ENCODE peak calls at places on chromosomes 11 and 22, in eight cellular contexts. I is iPS-NIHi11; L is RWPE1; Q is Kasumi-1; K is stimulated activated CD4-positive, alpha-beta T cell treated with anti-CD3 and anti-CD28 coated beads, Interleukin-2, amount 100 ng/mL, for 4 hours; B is naive thymus-derived CD4-positive, alpha-beta T cell; A is fibroblast of lung; H is T-cell. E is an unnamed sample.

GRCh38 chr11:38461751-38462150 is 1863.7 kb upstream of the RAG2 start:
- DNase-seq in I (no peak), L (no peak), Q (no peak), K (no peak), B (no peak), A (no peak), H (no peak), E (no peak)

GRCh38 chr11:77115181-77115611 is 12.6 kb downstream of the OMP start:
- DNase-seq in I (peak), L (no peak), Q (peak), K (no peak), B (no peak), A (no peak), H (no peak), E (no peak)

GRCh38 chr11:100098560-100098959 is 588.5 kb upstream of the ARHGAP42 start:
- DNase-seq in I (no peak), L (no peak), Q (no peak), K (no peak), B (no peak), A (no peak), H (no peak), E (no peak)

GRCh38 chr22:48895341-48895740 is 932.3 kb downstream of the BRD1 start:
- DNase-seq in I (no peak), L (no peak), Q (no peak), K (no peak), B (no peak), A (no peak), H (no peak), E (no peak)

GRCh38 chr11:34266090-34266912 is 91.5 kb downstream of the ABTB2 start:
- DNase-seq in I (no peak), L (no peak), Q (peak), K (no peak), B (no peak), A (peak), H (no peak), E (peak)

GRCh38 chr11:64810271-64810890 is at the start of gene MEN1:
- DNase-seq in I (peak), L (peak), Q (peak), K (peak), B (peak), A (peak), H (peak), E (peak)

GRCh38 chr22:22460635-22461034 is 47.9 kb downstream of the ZNF280B start:
- DNase-seq in I (peak), L (no peak), Q (peak), K (no peak), B (no peak), A (no peak), H (no peak), E (no peak)

GRCh38 chr22:36252754-36253522 is at the start of gene APOL1:
- DNase-seq in I (no peak), L (no peak), Q (no peak), K (peak), B (peak), A (peak), H (peak), E (peak)

GRCh38 chr11:72668645-72669347 is 5.4 kb downstream of the PDE2A start:
- DNase-seq in I (peak), L (no peak), Q (no peak), K (no peak), B (no peak), A (no peak), H (no peak), E (no peak)

GRCh38 chr11:65489706-65490310 is 9.0 kb upstream of the MALAT1 start:
- DNase-seq in I (no peak), L (no peak), Q (no peak), K (no peak), B (no peak), A (peak), H (no peak), E (no peak)

GRCh38 chr11:124892131-124892530 is 5.5 kb downstream of the ROBO4 start:
- DNase-seq in I (no peak), L (no peak), Q (no peak), K (no peak), B (no peak), A (no peak), H (no peak), E (no peak)

GRCh38 chr11:69746780-69747742 is 28.1 kb downstream of the FGF4 start:
- DNase-seq in I (peak), L (no peak), Q (no peak), K (no peak), B (no peak), A (no peak), H (no peak), E (peak)

GRCh38 chr22:47543447-47543846 is 781.0 kb downstream of the TBC1D22A start:
- DNase-seq in I (no peak), L (no peak), Q (no peak), K (no peak), B (no peak), A (no peak), H (no peak), E (no peak)

GRCh38 chr22:44409211-44409648 is 88.8 kb downstream of the RTL6 start:
- DNase-seq in I (no peak), L (no peak), Q (no peak), K (no peak), B (no peak), A (no peak), H (no peak), E (no peak)

GRCh38 chr11:68379216-68379615 is 66.8 kb downstream of the LRP5 start:
- DNase-seq in I (no peak), L (no peak), Q (peak), K (no peak), B (no peak), A (no peak), H (no peak), E (peak)

E was measured in fibroblast of villous mesenchyme.